ENCODE peak calls at places on chromosomes 3 and 15, in four cellular contexts. T is myocyte, W is cardiac fibroblast, F is activated T-cell treated with anti-CD3 and anti-CD28 coated beads for 1 hour. J is an unnamed sample.

GRCh38 chr3:190855151-190855550 is 7.3 kb downstream of the GMNC start:
- DNase-seq in T (no peak), W (no peak), F (no peak), J (no peak)

GRCh38 chr3:131454501-131454900 is 48.3 kb downstream of the MRPL3 start:
- DNase-seq in T (no peak), W (peak; percentile 62), F (no peak), J (no peak)

GRCh38 chr3:39109086-39109485 is 1.6 kb downstream of the TTC21A start:
- DNase-seq in T (no peak), W (no peak), F (no peak), J (no peak)

GRCh38 chr3:156865732-156866131 is 39.6 kb downstream of the LEKR1 start:
- DNase-seq in T (peak; percentile 28), W (peak; percentile 43), F (no peak), J (no peak)

GRCh38 chr3:60652829-60653228 is 598.4 kb downstream of the FHIT start:
- DNase-seq in T (no peak), W (no peak), F (no peak), J (no peak)

GRCh38 chr3:178182337-178182761 is 353.9 kb upstream of the KCNMB2 start:
- DNase-seq in T (no peak), W (no peak), F (no peak), J (no peak)

GRCh38 chr15:72782993-72783562 is 480 bp downstream of the ADPGK start:
- DNase-seq in T (no peak), W (peak; percentile 43), F (no peak), J (no peak)

GRCh38 chr3:38538773-38539353 is 42.7 kb downstream of the EXOG start:
- DNase-seq in T (no peak), W (no peak), F (no peak), J (no peak)

J was measured in thoracic aorta.